ENCODE peak calls at places on chromosome 2, in seven cellular contexts. X is IMR-90, A is mesenchymal stem cell, U is H9, K is mesendoderm, G is H1, Q is trophoblast cell. V is an unnamed sample.

GRCh38 chr2:143371616-143372015 is 242.4 kb downstream of the ARHGAP15 start:
- DNase-seq in A (no peak), X (peak; percentile 12), K (no peak), Q (no peak), U (no peak), G (no peak), V (no peak)

GRCh38 chr2:64987963-64988419 is 1.2 kb upstream of the SLC1A4 start:
- DNase-seq in X (peak; percentile 94), K (no peak), G (no peak), A (no peak), Q (peak; percentile 79), U (no peak), V (no peak)

GRCh38 chr2:121034551-121034950 is 250.5 kb downstream of the TFCP2L1 start:
- DNase-seq in K (no peak), G (no peak), Q (no peak), U (no peak), A (no peak), X (no peak), V (no peak)

GRCh38 chr2:85194780-85195480 is 61.7 kb downstream of the TCF7L1 start:
- DNase-seq in K (no peak), X (no peak), G (no peak), A (no peak), Q (peak; percentile 18), U (no peak), V (no peak)

GRCh38 chr2:206611736-206612135 is 30.6 kb upstream of the FAM237A start:
- DNase-seq in Q (no peak), K (peak; percentile 85), U (no peak), X (no peak), G (no peak), A (no peak), V (no peak)

GRCh38 chr2:238920601-238921001 is 72.7 kb downstream of the TWIST2 start:
- DNase-seq in G (no peak), K (no peak), A (no peak), U (no peak), Q (no peak), X (no peak), V (no peak)

GRCh38 chr2:23505218-23505983 is 120.4 kb downstream of the KLHL29 start:
- DNase-seq in G (no peak), A (no peak), Q (no peak), K (no peak), X (no peak), U (no peak), V (no peak)

GRCh38 chr2:210190345-210190744 is 19.1 kb upstream of the KANSL1L start:
- DNase-seq in K (no peak), Q (no peak), A (no peak), U (no peak), G (no peak), X (no peak), V (no peak)

GRCh38 chr2:149423633-149424032 is 93.2 kb downstream of the LYPD6 start:
- DNase-seq in Q (no peak), A (no peak), G (no peak), K (no peak), X (no peak), U (no peak), V (no peak)

GRCh38 chr2:149431337-149431736 is 101.0 kb downstream of the LYPD6 start:
- DNase-seq in Q (peak; percentile 46), G (no peak), A (peak; percentile 71), K (no peak), U (no peak), X (peak; percentile 47), V (no peak)

GRCh38 chr2:149427371-149427770 is 97.0 kb downstream of the LYPD6 start:
- DNase-seq in X (no peak), A (no peak), K (no peak), U (no peak), G (no peak), Q (no peak), V (no peak)

GRCh38 chr2:149422991-149423338 is 92.6 kb downstream of the LYPD6 start:
- DNase-seq in Q (no peak), A (no peak), U (no peak), X (no peak), G (no peak), K (no peak), V (no peak)

DNA sequence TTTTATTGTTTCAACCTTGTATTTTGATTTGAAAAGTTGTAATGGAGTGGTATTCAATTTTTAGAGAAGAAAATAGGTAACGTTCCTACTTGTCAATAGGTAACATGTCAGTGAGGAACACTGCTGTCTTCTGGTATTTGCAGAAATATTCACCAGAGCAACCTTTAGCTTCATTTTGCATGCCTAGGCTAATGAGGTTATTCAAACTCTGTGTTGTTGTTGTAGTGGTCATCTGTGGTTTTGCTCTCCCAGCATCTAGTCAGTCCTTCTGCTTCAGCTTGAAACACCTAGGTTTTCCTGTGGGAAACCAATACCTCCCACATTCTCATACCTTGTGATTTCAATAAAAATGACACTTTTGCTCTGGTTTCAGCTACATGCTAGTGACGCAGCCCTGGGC is 98.4 kb downstream of the LYPD6 start:
- DNase-seq in X (no peak), U (no peak), A (no peak), Q (peak; percentile 52), K (no peak), G (no peak), V (no peak)
- H4K8ac ChIP-seq in X (no peak overlapping the region), U (no peak overlapping the region), A (no peak overlapping the region), Q (no peak overlapping the region), K (no peak overlapping the region), G (no peak overlapping the region), V (no peak overlapping the region)

GRCh38 chr2:23283-23682 is 23.0 kb downstream of the FAM110C start:
- DNase-seq in X (no peak), U (no peak), G (no peak), K (no peak), A (no peak), Q (no peak), V (no peak)

GRCh38 chr2:29254-29653 is 17.1 kb downstream of the FAM110C start:
- DNase-seq in Q (no peak), X (no peak), U (no peak), G (no peak), A (no peak), K (no peak), V (no peak)

GRCh38 chr2:28401-28975 is 17.8 kb downstream of the FAM110C start:
- DNase-seq in K (no peak), A (no peak), Q (no peak), G (no peak), X (no peak), U (no peak), V (no peak)

GRCh38 chr2:24122-24521 is 22.2 kb downstream of the FAM110C start:
- DNase-seq in U (no peak), X (no peak), A (no peak), K (no peak), G (no peak), Q (no peak), V (no peak)

DNA sequence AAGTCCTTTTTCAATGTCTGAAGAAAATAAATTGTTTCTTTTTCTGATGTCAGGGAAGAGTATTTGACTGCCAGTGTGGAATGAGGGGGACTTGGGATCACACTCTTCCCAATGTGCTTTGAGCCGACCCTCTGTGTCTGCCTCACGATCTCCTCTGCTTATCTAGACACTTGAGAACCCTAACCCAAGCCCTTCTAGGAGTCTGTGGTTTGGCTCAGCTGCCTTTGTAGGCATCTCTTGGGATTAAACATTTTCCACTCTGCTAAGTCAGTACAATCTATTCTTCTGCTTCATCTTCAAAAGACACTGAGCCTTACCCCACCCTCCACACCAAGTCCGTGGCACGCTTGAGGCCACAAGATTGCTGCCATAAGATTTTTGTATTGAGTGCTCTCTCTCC is 19.4 kb downstream of the FAM110C start:
- DNase-seq in G (no peak), A (no peak), Q (no peak), K (no peak), U (no peak), X (no peak), V (no peak)
- H4K8ac ChIP-seq in G (no peak overlapping the region), A (no peak overlapping the region), Q (no peak overlapping the region), K (no peak overlapping the region), U (no peak overlapping the region), X (no peak overlapping the region), V (no peak overlapping the region)

GRCh38 chr2:18342901-18343300 is 217.6 kb downstream of the RDH14 start:
- DNase-seq in K (no peak), U (no peak), A (no peak), Q (peak; percentile 89), G (no peak), X (no peak), V (no peak)

GRCh38 chr2:18336975-18337374 is 223.5 kb downstream of the RDH14 start:
- DNase-seq in A (peak; percentile 21), U (no peak), G (no peak), K (no peak), X (peak; percentile 32), Q (no peak), V (no peak)

DNA sequence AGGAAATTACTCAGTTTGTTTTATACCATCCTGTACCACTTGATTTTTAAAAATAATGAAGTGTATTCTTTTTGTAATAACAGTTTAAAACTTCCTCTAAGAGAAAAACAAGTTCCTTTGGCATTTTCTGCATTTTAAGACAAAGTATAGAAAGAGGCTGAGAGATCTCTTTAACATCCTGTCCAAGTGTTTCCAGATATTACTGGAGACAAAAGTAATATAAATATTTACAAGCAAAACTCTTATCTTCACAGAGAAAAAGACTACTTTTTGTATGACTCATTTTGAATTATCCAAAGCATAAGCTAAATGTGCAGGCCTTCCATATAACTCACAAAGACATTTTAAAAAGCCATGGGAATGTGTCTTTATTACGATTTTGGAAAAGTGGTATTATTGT is 221.1 kb downstream of the RDH14 start:
- DNase-seq in Q (peak; percentile 26), A (peak; percentile 71), K (no peak), U (no peak), X (peak; percentile 86), G (no peak), V (no peak)
- H4K8ac ChIP-seq in Q (no peak overlapping the region), A (no peak overlapping the region), K (no peak overlapping the region), U (no peak overlapping the region), X (peak overlapping the region; percentile 58), G (no peak overlapping the region), V (no peak overlapping the region)

DNA sequence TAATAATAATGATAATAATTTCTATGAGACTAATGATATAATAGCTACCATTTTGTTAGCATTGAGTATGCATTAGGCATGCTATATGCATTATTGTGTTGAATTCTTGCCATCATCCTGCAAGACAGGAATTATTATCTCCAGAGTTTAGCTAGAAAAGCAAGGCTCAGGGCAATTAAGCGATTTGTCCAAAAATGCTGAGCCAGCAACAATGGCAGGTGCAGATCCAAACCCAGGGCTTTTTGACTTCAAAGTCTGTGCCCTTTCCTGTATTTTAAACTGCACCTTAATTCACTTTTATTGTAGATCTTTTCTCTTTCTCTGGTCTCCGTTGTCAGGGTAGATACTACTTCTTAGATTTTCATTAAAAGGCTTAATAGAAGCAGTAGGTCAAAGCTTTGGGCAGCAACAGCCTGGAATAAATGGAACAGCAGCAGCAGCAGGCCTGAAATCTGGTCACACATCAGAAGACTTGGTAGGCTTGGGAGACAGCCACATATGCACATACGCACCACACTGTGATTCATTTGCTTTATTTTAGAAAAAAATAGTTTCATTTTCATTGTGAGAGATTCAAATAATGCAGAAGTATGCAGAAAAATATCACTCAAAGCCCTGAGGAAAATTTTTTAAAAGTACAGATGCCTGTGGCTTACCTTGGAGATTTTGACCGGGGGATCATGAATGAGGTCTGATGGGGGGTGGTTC is 455.6 kb downstream of the TSN start:
- DNase-seq in X (no peak), Q (no peak), G (no peak), K (no peak), U (no peak), A (no peak), V (no peak)
- H4K8ac ChIP-seq in X (no peak overlapping the region), Q (no peak overlapping the region), G (no peak overlapping the region), K (no peak overlapping the region), U (no peak overlapping the region), A (no peak overlapping the region), V (no peak overlapping the region)

V was measured in neuronal stem cell.